ENCODE peak calls at places on chromosomes 1 and 21, in six cellular contexts. W is ovary; T is activated CD4-positive, alpha-beta T cell treated with anti-CD3 and anti-CD28 coated beads for 1 hour; P is foreskin keratinocyte; X is hypothalamus; S is ascending aorta. M is an unnamed sample.

GRCh38 chr21:33296156-33296555 is 28.6 kb upstream of the IFNAR1 start:
- DNase-seq in W (no peak), T (no peak), P (no peak), X (no peak), S (no peak), M (no peak)

GRCh38 chr1:3564921-3565831 is 46.1 kb downstream of the MEGF6 start:
- DNase-seq in W (no peak), T (peak), P (no peak), X (no peak), S (no peak), M (peak)

GRCh38 chr1:86871001-86871400 is 42.9 kb downstream of the SELENOF start:
- DNase-seq in W (no peak), T (no peak), P (no peak), X (no peak), S (no peak), M (no peak)

GRCh38 chr1:201493757-201494617 is 12.9 kb downstream of the CSRP1 start:
- DNase-seq in W (peak), T (no peak), P (no peak), X (no peak), S (no peak), M (no peak)

GRCh38 chr1:200041337-200042118 is 14.0 kb downstream of the NR5A2 start:
- DNase-seq in W (no peak), T (no peak), P (no peak), X (no peak), S (no peak), M (no peak)

GRCh38 chr21:33685613-33686197 is 43.4 kb downstream of the ITSN1 start:
- DNase-seq in W (no peak), T (no peak), P (peak), X (no peak), S (no peak), M (no peak)

GRCh38 chr1:119209943-119210342 is 69.5 kb upstream of the WARS2 start:
- DNase-seq in W (no peak), T (no peak), P (no peak), X (no peak), S (no peak), M (no peak)

GRCh38 chr1:3569436-3569835 is 41.9 kb downstream of the MEGF6 start:
- DNase-seq in W (no peak), T (no peak), P (no peak), X (no peak), S (no peak), M (no peak)

GRCh38 chr1:234551032-234551378 is 59.0 kb downstream of the IRF2BP2 start:
- DNase-seq in W (peak), T (no peak), P (no peak), X (no peak), S (no peak), M (no peak)

GRCh38 chr1:156852414-156852874 is 6.5 kb downstream of the INSRR start:
- DNase-seq in W (no peak), T (no peak), P (no peak), X (no peak), S (no peak), M (no peak)

GRCh38 chr1:111290640-111291039 is at the start of gene CHIA:
- DNase-seq in W (no peak), T (no peak), P (no peak), X (no peak), S (no peak), M (no peak)

GRCh38 chr1:173195596-173196088 is 11.5 kb downstream of the TNFSF4 start:
- DNase-seq in W (no peak), T (no peak), P (no peak), X (no peak), S (no peak), M (no peak)

GRCh38 chr1:1306070-1306660 is 1.6 kb downstream of the ACAP3 start:
- DNase-seq in W (no peak), T (no peak), P (no peak), X (no peak), S (no peak), M (no peak)

GRCh38 chr21:17542371-17542992 is 29.6 kb downstream of the CXADR start:
- DNase-seq in W (no peak), T (no peak), P (no peak), X (no peak), S (no peak), M (no peak)

GRCh38 chr1:31435471-31436409 is 22.7 kb downstream of the SERINC2 start:
- DNase-seq in W (no peak), T (no peak), P (no peak), X (no peak), S (no peak), M (no peak)